ENCODE peak calls at places on chromosomes 11 and 22, in ten cellular contexts. A, B, H, F, X, K, P, M, Q and I are unnamed samples.

GRCh38 chr11:2587976-2588748 is 111.6 kb downstream of the KCNQ1OT1 start:
- DNase-seq in B (no peak), K (no peak), P (no peak), H (no peak), M (no peak), F (no peak), A (no peak), Q (no peak), X (no peak), I (no peak)

GRCh38 chr11:84645988-84646689 is 981.0 kb downstream of the DLG2 start:
- DNase-seq in K (no peak), F (no peak), M (no peak), A (no peak), X (no peak), B (no peak), P (no peak), Q (no peak), H (no peak), I (no peak)

GRCh38 chr11:33861366-33861765 is 30.5 kb downstream of the LMO2 start:
- DNase-seq in X (no peak), Q (no peak), K (no peak), P (no peak), H (no peak), B (no peak), A (no peak), F (no peak), M (no peak), I (no peak)

GRCh38 chr11:109037856-109038780 is 373.2 kb downstream of the DDX10 start:
- DNase-seq in B (no peak), F (peak), K (no peak), A (no peak), Q (peak), X (peak), P (no peak), H (no peak), M (no peak), I (no peak)

GRCh38 chr11:61736310-61736709 is 16.1 kb upstream of the MYRF start:
- DNase-seq in P (no peak), K (no peak), Q (no peak), M (no peak), A (no peak), H (no peak), F (no peak), B (no peak), X (no peak), I (no peak)

GRCh38 chr11:19389787-19390303 is 149.1 kb upstream of the E2F8 start:
- DNase-seq in F (peak), X (no peak), K (no peak), P (no peak), M (no peak), A (no peak), Q (peak), B (no peak), H (no peak), I (no peak)

GRCh38 chr11:33040862-33041453 is 1.6 kb downstream of the TCP11L1 start:
- DNase-seq in B (no peak), Q (no peak), P (no peak), X (no peak), K (no peak), A (no peak), F (no peak), H (no peak), M (no peak), I (no peak)

GRCh38 chr11:126646701-126647209 is 291.3 kb downstream of the ST3GAL4 start:
- DNase-seq in B (no peak), P (no peak), M (no peak), A (no peak), Q (no peak), H (no peak), X (no peak), K (no peak), F (peak), I (no peak)

GRCh38 chr11:29320196-29320595 is 696.6 kb downstream of the KCNA4 start:
- DNase-seq in B (no peak), K (no peak), Q (no peak), H (no peak), P (no peak), A (no peak), M (no peak), F (no peak), X (no peak), I (no peak)

GRCh38 chr22:39087881-39088687 is 9.0 kb upstream of the APOBEC3H start:
- DNase-seq in F (no peak), B (no peak), X (no peak), Q (no peak), K (no peak), A (no peak), M (no peak), H (no peak), P (no peak), I (no peak)

GRCh38 chr11:17906436-17906835 is 106.4 kb downstream of the SERGEF start:
- DNase-seq in Q (no peak), M (peak), A (no peak), X (no peak), B (no peak), P (no peak), H (no peak), F (no peak), K (no peak), I (peak)

GRCh38 chr22:43698403-43698802 is 113.7 kb downstream of the EFCAB6 start:
- DNase-seq in H (no peak), X (no peak), M (no peak), P (no peak), Q (no peak), F (no peak), K (no peak), B (no peak), A (no peak), I (no peak)

GRCh38 chr11:83025267-83025704 is 46.4 kb downstream of the RAB30 start:
- DNase-seq in A (no peak), P (no peak), B (no peak), H (no peak), F (no peak), Q (peak), X (no peak), K (no peak), M (peak), I (no peak)

GRCh38 chr11:72579816-72580647 is 94.2 kb downstream of the PDE2A start:
- DNase-seq in F (no peak), Q (no peak), B (no peak), P (no peak), M (no peak), H (no peak), X (no peak), K (no peak), A (no peak), I (no peak)

GRCh38 chr22:20503816-20504215 is 3.6 kb upstream of the MED15 start:
- DNase-seq in M (no peak), H (no peak), K (no peak), B (no peak), X (no peak), P (peak), Q (peak), F (no peak), A (no peak), I (no peak)

GRCh38 chr11:91986218-91986617 is 238.4 kb upstream of the FAT3 start:
- DNase-seq in A (no peak), F (no peak), H (no peak), Q (no peak), X (no peak), K (no peak), M (no peak), P (no peak), B (no peak), I (no peak)

GRCh38 chr11:115247404-115247803 is 256.8 kb downstream of the CADM1 start:
- DNase-seq in Q (peak), M (no peak), A (no peak), B (no peak), P (no peak), F (no peak), X (no peak), K (no peak), H (no peak), I (no peak)

GRCh38 chr11:11608783-11609232 is 13.0 kb downstream of the GALNT18 start:
- DNase-seq in P (no peak), F (peak), K (no peak), B (no peak), A (no peak), Q (peak), M (no peak), H (no peak), X (no peak), I (no peak)